ENCODE peak calls at places on chromosomes 7 and 10, in four cellular contexts. R, J, D and U are unnamed samples.

GRCh38 chr10:74056081-74056818 is 58.3 kb downstream of the VCL start:
- DNase-seq in J (peak; percentile 100), R (no peak), D (no peak), U (no peak)

GRCh38 chr10:80164596-80164995 is 32.1 kb downstream of the PLAC9 start:
- DNase-seq in R (no peak), J (no peak), D (no peak), U (no peak)

GRCh38 chr7:82965088-82966036 is 197.3 kb downstream of the PCLO start:
- DNase-seq in R (no peak), J (no peak), D (no peak), U (no peak)

GRCh38 chr10:91312031-91312733 is 91.7 kb downstream of the PCGF5 start:
- DNase-seq in J (no peak), D (no peak), R (no peak), U (no peak)

GRCh38 chr10:96267234-96267705 is 4.1 kb downstream of the BLNK start:
- DNase-seq in J (no peak), R (no peak), D (no peak), U (peak; percentile 44)

GRCh38 chr10:116780691-116781205 is 38.4 kb upstream of the HSPA12A start:
- DNase-seq in R (no peak), D (no peak), J (no peak), U (no peak)

GRCh38 chr10:123144697-123145541 is 3.0 kb upstream of the HMX2 start:
- DNase-seq in R (peak; percentile 67), D (no peak), J (peak; percentile 53), U (no peak)

GRCh38 chr10:46236537-46236887 is 50.3 kb upstream of the ANTXRL start:
- DNase-seq in J (no peak), R (no peak), D (no peak), U (no peak)

GRCh38 chr10:67837519-67838314 is at the start of gene DNAJC12:
- DNase-seq in R (peak; percentile 65), D (peak; percentile 79), J (peak; percentile 78), U (peak; percentile 62)

GRCh38 chr10:55374060-55374459 is 573.0 kb upstream of the PCDH15 start:
- DNase-seq in R (no peak), J (no peak), D (no peak), U (peak; percentile 4)

GRCh38 chr10:84296071-84296981 is 32.1 kb upstream of the CCSER2 start:
- DNase-seq in R (peak; percentile 81), D (no peak), J (no peak), U (no peak)

GRCh38 chr7:32217841-32218467 is 147.7 kb upstream of the PDE1C start:
- DNase-seq in J (no peak), R (no peak), D (no peak), U (no peak)

GRCh38 chr10:117865945-117866344 is 180.8 kb downstream of the RAB11FIP2 start:
- DNase-seq in J (no peak), D (no peak), R (no peak), U (no peak)

GRCh38 chr10:93131956-93132355 is 58.3 kb downstream of the CYP26A1 start:
- DNase-seq in J (no peak), R (no peak), D (no peak), U (no peak)

GRCh38 chr7:28627869-28628268 is 215.6 kb downstream of the CREB5 start:
- DNase-seq in R (no peak), J (no peak), D (no peak), U (no peak)

GRCh38 chr7:117834983-117835664 is 38.1 kb downstream of the CTTNBP2 start:
- DNase-seq in R (peak; percentile 58), J (no peak), D (no peak), U (no peak)

GRCh38 chr10:33143160-33143728 is 185.2 kb upstream of the ITGB1 start:
- DNase-seq in R (no peak), D (no peak), J (peak; percentile 100), U (no peak)

GRCh38 chr7:95899919-95900513 is 127.7 kb downstream of the DYNC1I1 start:
- DNase-seq in R (peak; percentile 56), J (no peak), D (no peak), U (no peak)

GRCh38 chr7:149355390-149356048 is 93.5 kb downstream of the ZNF783 start:
- DNase-seq in J (peak; percentile 79), R (peak; percentile 93), D (no peak), U (no peak)

GRCh38 chr7:159061209-159061608 is 83.5 kb downstream of the VIPR2 start:
- DNase-seq in J (no peak), D (no peak), R (no peak), U (no peak)

GRCh38 chr10:46525177-46525823 is 31.2 kb downstream of the GPRIN2 start:
- DNase-seq in D (no peak), R (no peak), J (peak; percentile 84), U (no peak)

GRCh38 chr7:44463169-44463808 is 27.2 kb downstream of the NUDCD3 start:
- DNase-seq in J (peak; percentile 22), D (peak; percentile 54), R (peak; percentile 15), U (no peak)

GRCh38 chr10:105252908-105253307 is 611.8 kb downstream of the SORCS3 start:
- DNase-seq in D (no peak), J (no peak), R (peak; percentile 16), U (no peak)

GRCh38 chr10:13099666-13100348 is at the start of gene OPTN:
- DNase-seq in D (peak; percentile 27), J (peak; percentile 59), R (peak; percentile 85), U (peak; percentile 94)

GRCh38 chr10:13095929-13096328 is 4.0 kb upstream of the OPTN start:
- DNase-seq in J (no peak), R (no peak), D (no peak), U (no peak)

GRCh38 chr10:13100349-13101294 is 659 bp downstream of the OPTN start:
- DNase-seq in D (no peak), J (peak; percentile 14), R (peak; percentile 53), U (peak; percentile 47)

GRCh38 chr10:13102002-13102794 is 2.2 kb downstream of the OPTN start:
- DNase-seq in J (no peak), D (no peak), R (no peak), U (peak; percentile 31)

GRCh38 chr10:13099144-13099665 is 758 bp upstream of the OPTN start:
- DNase-seq in J (peak; percentile 35), R (peak; percentile 93), D (peak; percentile 50), U (peak; percentile 84)
- TF ChIP-seq EZH2phosphoT487 in J (no peak), R (no peak), D (no peak), U (no peak)

GRCh38 chr10:69665457-69666320 is 35.6 kb downstream of the FAM241B start:
- DNase-seq in R (no peak), D (no peak), J (no peak), U (no peak)

GRCh38 chr10:69661414-69662172 is 31.5 kb downstream of the FAM241B start:
- DNase-seq in R (no peak), J (no peak), D (no peak), U (no peak)

GRCh38 chr10:69662173-69662685 is 32.2 kb downstream of the FAM241B start:
- DNase-seq in D (no peak), J (no peak), R (no peak), U (no peak)

GRCh38 chr10:69662901-69663300 is 32.9 kb downstream of the FAM241B start:
- DNase-seq in D (no peak), J (no peak), R (no peak), U (no peak)

GRCh38 chr10:69663548-69663947 is 33.5 kb downstream of the FAM241B start:
- DNase-seq in J (no peak), D (no peak), R (peak; percentile 80), U (no peak)
- H3K4me3 ChIP-seq in J (no peak overlapping the region), D (no peak overlapping the region), R (no peak overlapping the region), U (no peak overlapping the region)

DNA sequence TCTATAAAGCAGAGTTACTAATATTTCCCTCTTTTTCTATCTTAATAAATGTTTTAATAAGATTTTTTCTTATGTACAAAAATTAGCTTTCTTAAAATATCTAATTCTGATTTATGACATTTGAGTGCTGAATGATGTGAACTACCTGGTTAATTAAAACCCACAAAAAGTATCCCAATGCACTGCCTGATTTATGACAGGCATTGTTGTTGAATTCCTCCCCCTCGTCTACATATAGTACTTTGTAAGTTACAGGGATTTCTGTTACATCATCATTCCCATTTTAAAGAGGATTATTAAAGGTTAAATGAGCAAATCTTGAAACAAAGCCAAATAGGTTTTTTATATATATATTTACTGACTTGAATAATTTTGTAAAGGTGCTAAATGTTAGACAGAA is 91.1 kb downstream of the NRBF2 start:
- DNase-seq in R (no peak), D (no peak), J (no peak), U (no peak)
- H3K4me1 ChIP-seq in R (peaks cover 49% of the 10 kb centered on the region), D (peaks cover 59% of the 10 kb centered on the region), J (peaks cover 30% of the 10 kb centered on the region), U (no peaks in the 10 kb centered on the region)

GRCh38 chr10:94308866-94309265 is 53.9 kb downstream of the NOC3L start:
- DNase-seq in R (no peak), J (no peak), D (no peak), U (no peak)
- TF ChIP-seq EZH2phosphoT487 in R (no peak), J (no peak), D (no peak), U (no peak)

DNA sequence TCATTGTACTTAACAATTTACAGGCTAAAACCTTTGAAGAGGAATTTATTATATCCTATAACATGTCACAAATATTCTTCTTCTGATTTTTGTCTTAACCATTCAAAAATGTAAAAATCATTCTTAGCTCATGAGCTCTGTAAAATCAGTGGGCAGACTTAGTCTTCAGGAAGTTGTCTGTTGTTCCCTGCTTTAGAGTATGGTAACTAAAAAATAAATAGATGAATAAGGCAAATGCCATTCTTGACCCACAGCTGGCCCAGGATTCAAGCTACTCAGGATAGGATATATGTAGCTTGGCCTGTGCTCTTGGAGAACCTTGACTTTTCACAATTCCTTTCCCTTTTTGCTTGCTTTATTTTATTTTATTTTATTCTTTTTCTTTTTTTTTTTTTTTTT is 51.5 kb downstream of the LRRC4 start:
- DNase-seq in J (no peak), R (no peak), D (no peak), U (no peak)
- H3K4me3 ChIP-seq in J (no peak overlapping the region), R (no peak overlapping the region), D (no peak overlapping the region), U (no peak overlapping the region)

GRCh38 chr10:76415559-76415958 is 984.1 kb downstream of the LRMDA start:
- DNase-seq in R (no peak), J (no peak), D (no peak), U (no peak)
- H3K4me1 ChIP-seq in R (no peaks in the 10 kb centered on the region), J (no peaks in the 10 kb centered on the region), D (no peaks in the 10 kb centered on the region), U (no peaks in the 10 kb centered on the region)

GRCh38 chr10:59905735-59906416 is 480 bp downstream of the CCDC6 start:
- DNase-seq in D (peak; percentile 26), R (no peak), J (no peak), U (peak; percentile 24)
- TF ChIP-seq EZH2phosphoT487 in D (no peak), R (no peak), J (no peak), U (no peak)

GRCh38 chr7:122300607-122301079 is 3.9 kb downstream of the FEZF1 start:
- DNase-seq in R (peak; percentile 45), J (no peak), D (no peak), U (no peak)

GRCh38 chr7:122298131-122298530 is 6.4 kb downstream of the FEZF1 start:
- DNase-seq in J (no peak), D (no peak), R (no peak), U (no peak)

GRCh38 chr7:122298618-122299017 is 5.9 kb downstream of the FEZF1 start:
- DNase-seq in R (no peak), D (no peak), J (no peak), U (no peak)

GRCh38 chr7:122299935-122300606 is 4.5 kb downstream of the FEZF1 start:
- DNase-seq in R (peak; percentile 81), J (no peak), D (no peak), U (no peak)

DNA sequence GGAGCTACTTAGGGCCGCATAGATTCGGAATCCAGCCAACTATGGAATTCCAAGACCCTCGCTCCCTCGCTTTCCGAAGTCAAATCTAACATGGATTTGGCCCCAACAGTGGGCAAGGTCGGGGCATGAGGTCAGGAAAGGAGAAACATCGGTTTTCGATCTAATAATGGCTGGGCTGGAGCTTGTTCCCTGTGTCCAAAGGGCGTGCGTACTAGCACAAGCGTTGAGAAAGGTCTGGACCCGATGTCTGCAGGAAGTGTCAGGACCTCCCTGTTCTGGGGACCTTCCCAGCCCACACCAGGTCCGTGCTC is 5.0 kb downstream of the FEZF1 start:
- DNase-seq in J (no peak), R (peak; percentile 79), D (no peak), U (no peak)
- H3K4me3 ChIP-seq in J (no peak overlapping the region), R (peak overlapping the region; percentile 80), D (no peak overlapping the region), U (no peak overlapping the region)